ENCODE peak calls at places on chromosomes 12 and 14, in five cellular contexts. W is memory B cell; U is NK-92 treated with Interleukin-12 subunit alpha and Interleukin-12 subunit beta, amount 100 ng/mL, for 24 hours; P is B cell; Z is central memory CD4-positive, alpha-beta T cell. B is an unnamed sample.

GRCh38 chr12:79381246-79382208 is 309.2 kb downstream of the PAWR start:
- DNase-seq in U (no peak), P (no peak), Z (no peak), W (no peak), B (no peak)

GRCh38 chr12:124814741-124815613 is 48.7 kb downstream of the SCARB1 start:
- DNase-seq in U (no peak), P (no peak), Z (no peak), W (no peak), B (no peak)

GRCh38 chr12:89392401-89392800 is 40.1 kb upstream of the DUSP6 start:
- DNase-seq in Z (no peak), P (no peak), U (no peak), W (no peak), B (no peak)

GRCh38 chr14:54025661-54026060 is 69.0 kb upstream of the BMP4 start:
- DNase-seq in U (no peak), Z (no peak), W (no peak), P (no peak), B (no peak)

GRCh38 chr12:84624601-84625000 is 288.0 kb downstream of the SLC6A15 start:
- DNase-seq in W (no peak), P (no peak), U (no peak), Z (no peak), B (no peak)

GRCh38 chr12:110688446-110689001 is 391 bp downstream of the HVCN1 start:
- DNase-seq in P (no peak), Z (no peak), U (no peak), W (no peak), B (no peak)

GRCh38 chr14:105876158-105876557 is 349.8 kb downstream of the TMEM121 start:
- DNase-seq in U (peak; percentile 42), W (no peak), P (no peak), Z (no peak), B (peak; percentile 18)

GRCh38 chr12:49808686-49809368 is 19.4 kb downstream of the NCKAP5L start:
- DNase-seq in P (no peak), W (no peak), U (no peak), Z (no peak), B (peak; percentile 99)

GRCh38 chr14:75334191-75335051 is 55.8 kb downstream of the FOS start:
- DNase-seq in Z (peak; percentile 72), W (peak; percentile 27), P (peak; percentile 40), U (no peak), B (no peak)

GRCh38 chr12:91974541-91974940 is 171.1 kb downstream of the BTG1 start:
- DNase-seq in W (no peak), Z (no peak), U (no peak), P (no peak), B (no peak)

GRCh38 chr12:22530-23201 is 43.9 kb upstream of the IQSEC3 start:
- DNase-seq in P (peak; percentile 14), Z (no peak), W (no peak), U (no peak), B (no peak)

GRCh38 chr12:1936406-1937320 is 18.2 kb upstream of the CACNA2D4 start:
- DNase-seq in W (no peak), Z (no peak), U (no peak), P (no peak), B (peak; percentile 52)

GRCh38 chr14:101579372-101580080 is 18.2 kb downstream of the DIO3 start:
- DNase-seq in Z (no peak), U (no peak), W (no peak), P (no peak), B (no peak)

GRCh38 chr14:76955575-76956252 is 72.8 kb downstream of the IRF2BPL start:
- DNase-seq in Z (peak; percentile 82), U (no peak), W (peak; percentile 38), P (peak; percentile 64), B (no peak)

GRCh38 chr12:124392271-124392990 is 97.5 kb downstream of the RFLNA start:
- DNase-seq in P (peak; percentile 61), W (no peak), U (no peak), Z (no peak), B (peak; percentile 97)

GRCh38 chr14:100384819-100385813 is 62.0 kb downstream of the SLC25A47 start:
- DNase-seq in P (no peak), W (no peak), Z (no peak), U (no peak), B (peak; percentile 36)

GRCh38 chr14:74313601-74314000 is 10.9 kb upstream of the ABCD4 start:
- DNase-seq in U (no peak), Z (no peak), P (no peak), W (no peak), B (no peak)

GRCh38 chr14:59028476-59029202 is 159.8 kb upstream of the DAAM1 start:
- DNase-seq in Z (no peak), P (peak; percentile 12), W (peak; percentile 7), U (peak; percentile 6), B (peak; percentile 95)

GRCh38 chr14:37195327-37195726 is 2.4 kb upstream of the MIPOL1 start:
- DNase-seq in Z (no peak), W (no peak), P (no peak), U (no peak), B (no peak)

GRCh38 chr14:100592461-100592871 is 5.2 kb upstream of the BEGAIN start:
- DNase-seq in Z (no peak), P (no peak), W (no peak), U (no peak), B (no peak)

GRCh38 chr12:2693980-2694379 is 100.8 kb upstream of the FKBP4 start:
- DNase-seq in W (no peak), P (no peak), Z (no peak), U (no peak), B (no peak)

GRCh38 chr12:26369588-26369987 is 174.2 kb downstream of the SSPN start:
- DNase-seq in U (no peak), Z (no peak), W (no peak), P (no peak), B (peak; percentile 85)

GRCh38 chr12:21882635-21883034 is 58.6 kb downstream of the ABCC9 start:
- DNase-seq in P (no peak), Z (no peak), U (no peak), W (no peak), B (no peak)

GRCh38 chr14:56539862-56540261 is 39.7 kb upstream of the TMEM260 start:
- DNase-seq in Z (no peak), P (no peak), W (no peak), U (no peak), B (no peak)

GRCh38 chr14:32738206-32738871 is 200.3 kb upstream of the NPAS3 start:
- DNase-seq in U (no peak), P (no peak), Z (no peak), W (no peak), B (no peak)

GRCh38 chr12:112386726-112387125 is 4.5 kb upstream of the HECTD4 start:
- DNase-seq in P (no peak), U (no peak), W (no peak), Z (no peak), B (no peak)

GRCh38 chr14:100076133-100076532 is 10.9 kb downstream of the EVL start:
- DNase-seq in P (no peak), U (no peak), Z (no peak), W (no peak), B (peak; percentile 77)

GRCh38 chr12:46959484-46959883 is 119.9 kb upstream of the PCED1B start:
- DNase-seq in P (no peak), W (no peak), Z (no peak), U (no peak), B (no peak)

GRCh38 chr14:97604731-97605130 is 807.5 kb downstream of the VRK1 start:
- DNase-seq in P (no peak), U (no peak), Z (no peak), W (no peak), B (no peak)

GRCh38 chr14:91202234-91202974 is 42.1 kb downstream of the GPR68 start:
- DNase-seq in P (no peak), U (no peak), Z (no peak), W (no peak), B (no peak)